ENCODE peak calls at places on chromosomes 3 and 15, in six cellular contexts. G is H9, R is IMR-90, D is mesenchymal stem cell, L is H1, P is trophoblast cell. Z is an unnamed sample.

GRCh38 chr3:31288641-31289100 is 244.1 kb upstream of the STT3B start:
- DNase-seq in G (peak; percentile 53), R (peak; percentile 60), D (peak; percentile 64), L (no peak), P (peak; percentile 84), Z (peak; percentile 74)

GRCh38 chr15:84023636-84024035 is 211.9 kb upstream of the GOLGA6L4 start:
- DNase-seq in G (no peak), R (peak; percentile 45), D (peak; percentile 8), L (peak; percentile 48), P (peak; percentile 82), Z (no peak)

GRCh38 chr15:47517737-47518136 is 199.6 kb upstream of the SEMA6D start:
- DNase-seq in G (no peak), R (peak; percentile 13), D (peak; percentile 74), L (no peak), P (no peak), Z (peak; percentile 14)

GRCh38 chr3:128313936-128314335 is 152.8 kb downstream of the DNAJB8 start:
- DNase-seq in G (peak; percentile 4), R (no peak), D (peak; percentile 6), L (no peak), P (no peak), Z (no peak)

GRCh38 chr3:116815831-116816588 is 106.4 kb downstream of the TUSC7 start:
- DNase-seq in G (no peak), R (peak; percentile 82), D (peak; percentile 88), L (no peak), P (peak; percentile 64), Z (no peak)

GRCh38 chr3:152211655-152212054 is 57.1 kb upstream of the MBNL1 start:
- DNase-seq in G (no peak), R (peak; percentile 25), D (no peak), L (no peak), P (no peak), Z (no peak)

GRCh38 chr3:75395601-75396315 is 268.4 kb upstream of the FRG2C start:
- DNase-seq in G (no peak), R (no peak), D (no peak), L (no peak), P (peak; percentile 55), Z (no peak)

GRCh38 chr3:1552831-1553230 is 460.0 kb downstream of the CNTN6 start:
- DNase-seq in G (no peak), R (no peak), D (no peak), L (no peak), P (no peak), Z (no peak)

GRCh38 chr15:26087395-26087794 is 224.3 kb upstream of the ATP10A start:
- DNase-seq in G (no peak), R (peak; percentile 44), D (no peak), L (no peak), P (peak; percentile 78), Z (no peak)

GRCh38 chr15:91116379-91117067 is 16.5 kb downstream of the SV2B start:
- DNase-seq in G (no peak), R (no peak), D (no peak), L (no peak), P (no peak), Z (no peak)

GRCh38 chr3:138935864-138936762 is 10.8 kb downstream of the FOXL2 start:
- DNase-seq in G (peak; percentile 89), R (peak; percentile 29), D (peak; percentile 49), L (peak; percentile 99), P (peak; percentile 74), Z (peak; percentile 72)

GRCh38 chr3:54123538-54124196 is 1.3 kb downstream of the CACNA2D3 start:
- DNase-seq in G (no peak), R (no peak), D (no peak), L (no peak), P (peak; percentile 68), Z (no peak)

GRCh38 chr3:60064210-60065178 is 1014.7 kb upstream of the CFAP20DC start:
- DNase-seq in G (no peak), R (peak; percentile 61), D (peak; percentile 73), L (no peak), P (peak; percentile 77), Z (no peak)

GRCh38 chr3:13574798-13575451 is 26.0 kb downstream of the FBLN2 start:
- DNase-seq in G (no peak), R (peak; percentile 18), D (peak; percentile 65), L (no peak), P (peak; percentile 68), Z (no peak)

GRCh38 chr3:48885753-48886152 is 12.9 kb downstream of the SLC25A20 start:
- DNase-seq in G (no peak), R (no peak), D (no peak), L (no peak), P (no peak), Z (no peak)

GRCh38 chr3:190306513-190307163 is 15.6 kb downstream of the CLDN1 start:
- DNase-seq in G (no peak), R (peak; percentile 47), D (peak; percentile 52), L (no peak), P (peak; percentile 6), Z (no peak)

GRCh38 chr3:64612082-64612860 is 75.5 kb downstream of the ADAMTS9 start:
- DNase-seq in G (no peak), R (peak; percentile 49), D (peak; percentile 86), L (no peak), P (no peak), Z (no peak)

GRCh38 chr3:12342151-12342550 is 53.3 kb downstream of the PPARG start:
- DNase-seq in G (no peak), R (no peak), D (no peak), L (no peak), P (no peak), Z (no peak)

GRCh38 chr3:126180477-126181397 is at the start of gene ALDH1L1:
- DNase-seq in G (peak; percentile 83), R (peak; percentile 6), D (peak; percentile 17), L (peak; percentile 84), P (peak; percentile 60), Z (peak; percentile 58)

GRCh38 chr3:75396316-75396802 is 267.8 kb upstream of the FRG2C start:
- DNase-seq in G (no peak), R (no peak), D (no peak), L (no peak), P (no peak), Z (no peak)

GRCh38 chr3:8561365-8561764 is 59.7 kb downstream of the LMCD1 start:
- DNase-seq in G (no peak), R (no peak), D (no peak), L (no peak), P (no peak), Z (no peak)
- H3K4me1 ChIP-seq in G (no peaks in the 10 kb centered on the region), R (peaks cover 24% of the 10 kb centered on the region), D (peaks cover 11% of the 10 kb centered on the region), L (no peaks in the 10 kb centered on the region), P (no peaks in the 10 kb centered on the region), Z (no peaks in the 10 kb centered on the region)

GRCh38 chr3:171390531-171390930 is 69.7 kb downstream of the TNIK start:
- DNase-seq in G (no peak), R (no peak), D (no peak), L (no peak), P (no peak), Z (no peak)

GRCh38 chr3:171387047-171387446 is 73.2 kb downstream of the TNIK start:
- DNase-seq in G (no peak), R (no peak), D (no peak), L (no peak), P (no peak), Z (no peak)

GRCh38 chr3:171393032-171393744 is 67.0 kb downstream of the TNIK start:
- DNase-seq in G (peak; percentile 34), R (peak; percentile 58), D (peak; percentile 13), L (no peak), P (no peak), Z (no peak)

GRCh38 chr3:171388537-171388936 is 71.7 kb downstream of the TNIK start:
- DNase-seq in G (no peak), R (no peak), D (no peak), L (no peak), P (no peak), Z (no peak)

DNA sequence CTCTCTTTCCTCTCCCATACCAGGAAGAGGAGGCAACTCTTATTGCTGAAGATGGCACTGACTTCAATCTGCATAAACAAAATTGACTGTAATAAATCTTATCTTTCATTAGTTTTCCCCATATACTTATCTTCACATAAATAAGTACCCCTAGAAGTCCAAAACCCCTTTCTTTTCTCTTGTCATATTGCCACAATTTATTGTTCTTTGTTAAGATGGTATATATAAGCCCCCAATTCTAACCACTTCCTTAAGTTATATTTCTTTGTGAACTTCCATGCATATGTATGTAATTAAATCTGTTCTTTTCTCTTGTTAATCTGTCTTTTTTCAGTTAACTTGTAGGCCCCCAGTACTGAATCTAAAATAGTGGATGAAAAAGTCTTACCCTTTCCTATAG is 68.8 kb downstream of the TNIK start:
- DNase-seq in G (no peak), R (no peak), D (no peak), L (no peak), P (no peak), Z (no peak)
- H2AFZ ChIP-seq in G (no peak overlapping the region), R (no peak overlapping the region), D (no peak overlapping the region), L (no peak overlapping the region), P (no peak overlapping the region), Z (no peak overlapping the region)

DNA sequence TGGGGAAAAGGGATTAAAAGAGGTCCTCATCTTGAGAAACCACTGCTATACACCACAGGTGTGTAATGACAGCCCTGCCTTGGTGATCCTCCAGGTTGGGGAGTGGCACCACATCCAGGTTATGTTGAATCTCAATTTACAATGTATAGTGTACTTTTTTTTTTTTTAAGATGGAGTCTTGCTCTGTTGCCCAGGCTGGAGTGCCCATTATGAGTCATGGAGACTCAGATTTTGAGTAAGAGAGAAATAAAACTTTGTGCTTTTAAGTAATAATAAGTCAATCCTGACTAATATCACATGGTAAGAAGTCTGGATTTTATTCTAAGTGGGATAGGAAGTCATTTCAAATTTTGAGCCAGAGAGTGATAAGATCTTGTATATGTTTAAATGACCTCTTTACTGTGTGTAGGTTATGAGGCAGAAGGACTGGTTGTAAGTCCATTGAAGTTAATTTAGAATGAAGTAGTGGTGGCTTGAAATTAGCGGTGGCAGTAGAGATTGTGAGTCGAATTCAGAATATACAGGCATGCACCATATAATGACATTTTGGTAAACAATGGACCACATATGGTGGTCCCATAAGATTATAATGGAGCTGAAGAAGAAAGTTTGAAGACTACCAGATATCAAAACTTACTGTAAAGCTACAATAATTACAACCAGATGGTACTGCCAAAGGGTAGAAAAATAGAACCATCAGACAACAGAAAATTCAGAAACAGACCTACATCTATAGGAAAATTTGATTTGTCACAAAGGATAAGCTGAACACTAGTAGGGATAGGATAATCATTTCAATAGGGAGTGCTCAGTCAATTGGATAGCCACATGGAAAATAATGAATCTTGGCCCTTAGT is 20.7 kb downstream of the POPDC2 start:
- DNase-seq in G (no peak), R (no peak), D (peak; percentile 28), L (no peak), P (peak; percentile 13), Z (no peak)
- H3K14ac ChIP-seq in G (no peak overlapping the region), R (no peak overlapping the region), D (no peak overlapping the region), L (no peak overlapping the region), P (no peak overlapping the region), Z (no peak overlapping the region)

DNA sequence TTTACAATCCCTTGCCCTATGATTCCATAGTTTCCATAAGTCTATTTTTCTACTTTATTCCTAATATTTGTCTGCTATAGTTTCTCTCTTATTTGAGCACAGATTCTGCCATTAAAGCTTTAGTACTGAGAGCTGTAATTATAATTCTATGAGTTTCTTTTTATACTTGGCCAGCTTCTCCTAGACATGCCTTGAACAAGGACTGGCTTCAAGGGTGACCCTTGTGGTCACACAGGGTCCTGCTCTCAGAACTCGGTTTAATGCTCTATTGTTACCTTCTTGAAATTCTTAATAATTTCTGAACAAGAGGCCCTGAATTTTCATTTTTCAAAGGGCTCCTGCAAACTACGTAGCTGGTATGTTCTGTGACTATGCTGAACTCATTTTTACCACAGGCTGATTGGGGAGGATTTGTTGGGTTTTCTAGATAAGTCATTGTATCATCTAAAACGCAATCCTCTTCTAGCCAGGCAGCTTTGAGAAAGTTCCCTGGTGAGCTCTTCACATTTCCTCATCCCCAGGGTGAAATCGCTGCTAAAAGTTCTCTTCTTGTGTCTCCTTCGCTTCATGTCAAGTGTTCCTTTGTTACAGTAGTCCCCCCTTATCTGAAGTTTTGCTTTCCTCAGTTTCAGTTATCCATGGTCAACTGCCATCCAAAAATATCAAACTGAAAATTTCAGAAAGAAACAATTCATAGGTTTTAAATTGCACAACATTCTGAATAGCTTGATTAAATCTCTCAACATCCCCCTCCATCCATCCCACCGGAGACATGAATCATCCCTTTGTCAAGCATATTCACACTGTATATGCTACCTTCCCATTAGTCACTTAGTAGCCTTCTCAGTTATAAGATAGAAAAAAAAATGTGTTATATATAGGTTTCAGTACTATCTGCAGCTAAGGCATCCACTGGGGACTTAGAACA is 12.6 kb upstream of the PLCL2 start:
- DNase-seq in G (no peak), R (no peak), D (no peak), L (no peak), P (no peak), Z (no peak)
- H3K4me1 ChIP-seq in G (no peaks in the 10 kb centered on the region), R (no peaks in the 10 kb centered on the region), D (no peaks in the 10 kb centered on the region), L (no peaks in the 10 kb centered on the region), P (no peaks in the 10 kb centered on the region), Z (no peaks in the 10 kb centered on the region)